ENCODE peak calls at places on chromosomes 11 and 22, in ten cellular contexts. U, O, Z, X, J, B, K, S, I and W are unnamed samples.

GRCh38 chr22:23897320-23897719 is 3.1 kb downstream of the MIF start:
- DNase-seq in B (no peak), S (no peak), I (no peak), O (no peak), K (no peak), Z (no peak), X (no peak), U (no peak), J (no peak), W (no peak)

GRCh38 chr11:128555606-128556005 is 31.8 kb downstream of the ETS1 start:
- DNase-seq in S (peak; percentile 42), I (peak; percentile 66), J (no peak), X (no peak), O (peak; percentile 32), B (no peak), Z (no peak), K (no peak), U (no peak), W (peak; percentile 46)

GRCh38 chr22:22397875-22398524 is 110.5 kb downstream of the ZNF280B start:
- DNase-seq in Z (no peak), U (no peak), X (no peak), B (no peak), S (no peak), O (no peak), K (no peak), J (no peak), I (no peak), W (no peak)

GRCh38 chr11:9047986-9048522 is 43.3 kb downstream of the SCUBE2 start:
- DNase-seq in Z (no peak), K (no peak), X (peak; percentile 49), J (peak; percentile 85), O (peak; percentile 68), S (peak; percentile 56), U (no peak), B (no peak), I (no peak), W (no peak)

GRCh38 chr11:76577199-76577920 is 93.2 kb downstream of the LRRC32 start:
- DNase-seq in K (no peak), U (peak; percentile 76), J (no peak), I (no peak), B (no peak), O (no peak), S (peak; percentile 96), X (no peak), Z (no peak), W (peak; percentile 100)

GRCh38 chr11:67240575-67241389 is 25.5 kb upstream of the GRK2 start:
- DNase-seq in O (peak; percentile 70), K (peak; percentile 44), U (peak; percentile 68), X (peak; percentile 64), S (peak; percentile 83), I (peak; percentile 44), B (peak; percentile 58), Z (no peak), J (peak; percentile 21), W (peak; percentile 91)

GRCh38 chr11:119335655-119336543 is 1.6 kb downstream of the RNF26 start:
- DNase-seq in B (no peak), U (no peak), S (no peak), I (no peak), K (no peak), J (no peak), X (no peak), O (no peak), Z (no peak), W (no peak)

GRCh38 chr22:42347281-42347824 is 76.9 kb upstream of the TCF20 start:
- DNase-seq in K (no peak), S (no peak), J (peak; percentile 59), O (no peak), U (no peak), X (no peak), Z (no peak), I (no peak), B (no peak), W (no peak)